ENCODE peak calls at places on chromosomes 4 and X, in five cellular contexts. One of them, this sample, is unnamed.

GRCh38 chr4:61994036-61994435 is 793.9 kb downstream of the ADGRL3 start:
- DNase-seq in esophagus squamous epithelium: no peak
- DNase-seq in stomach: no peak
- DNase-seq in HepG2: no peak
- DNase-seq in mammary epithelial cell: peak; percentile 5
- DNase-seq in this sample: no peak

GRCh38 chrX:74779175-74779574 is 146.1 kb downstream of the NEXMIF start:
- DNase-seq in esophagus squamous epithelium: no peak
- DNase-seq in stomach: no peak
- DNase-seq in HepG2: no peak
- DNase-seq in mammary epithelial cell: peak; percentile 0
- DNase-seq in this sample: no peak

GRCh38 chr4:73874386-73874785 is 5.2 kb downstream of the CXCL1 start:
- DNase-seq in esophagus squamous epithelium: no peak
- DNase-seq in stomach: no peak
- DNase-seq in HepG2: no peak
- DNase-seq in mammary epithelial cell: no peak
- DNase-seq in this sample: no peak

GRCh38 chrX:41302293-41302868 is 31.6 kb upstream of the DDX3X start:
- DNase-seq in esophagus squamous epithelium: no peak
- DNase-seq in stomach: no peak
- DNase-seq in HepG2: no peak
- DNase-seq in mammary epithelial cell: peak; percentile 49
- DNase-seq in this sample: no peak

GRCh38 chr4:159434496-159435241 is 331.8 kb downstream of the RAPGEF2 start:
- DNase-seq in esophagus squamous epithelium: no peak
- DNase-seq in stomach: no peak
- DNase-seq in HepG2: no peak
- DNase-seq in mammary epithelial cell: peak; percentile 78
- DNase-seq in this sample: no peak

GRCh38 chrX:13658602-13659001 is 5.7 kb downstream of the TCEANC start:
- DNase-seq in esophagus squamous epithelium: no peak
- DNase-seq in stomach: no peak
- DNase-seq in HepG2: peak; percentile 34
- DNase-seq in mammary epithelial cell: peak; percentile 51
- DNase-seq in this sample: no peak

GRCh38 chr4:155777971-155778710 is 19.3 kb downstream of the GUCY1B1 start:
- DNase-seq in esophagus squamous epithelium: no peak
- DNase-seq in stomach: no peak
- DNase-seq in HepG2: no peak
- DNase-seq in mammary epithelial cell: no peak
- DNase-seq in this sample: peak; percentile 33

GRCh38 chr4:173264960-173265281 is 69.2 kb downstream of the HMGB2 start:
- DNase-seq in esophagus squamous epithelium: no peak
- DNase-seq in stomach: no peak
- DNase-seq in HepG2: no peak
- DNase-seq in mammary epithelial cell: no peak
- DNase-seq in this sample: no peak

GRCh38 chrX:34629572-34629971 is 27.5 kb downstream of the TMEM47 start:
- DNase-seq in esophagus squamous epithelium: no peak
- DNase-seq in stomach: no peak
- DNase-seq in HepG2: no peak
- DNase-seq in mammary epithelial cell: no peak
- DNase-seq in this sample: no peak

GRCh38 chrX:38985375-38985774 is 184.1 kb downstream of the MID1IP1 start:
- DNase-seq in esophagus squamous epithelium: no peak
- DNase-seq in stomach: no peak
- DNase-seq in HepG2: no peak
- DNase-seq in mammary epithelial cell: no peak
- DNase-seq in this sample: no peak

GRCh38 chr4:8133897-8134542 is 24.6 kb downstream of the ABLIM2 start:
- DNase-seq in esophagus squamous epithelium: no peak
- DNase-seq in stomach: no peak
- DNase-seq in HepG2: no peak
- DNase-seq in mammary epithelial cell: no peak
- DNase-seq in this sample: no peak

GRCh38 chrX:107628662-107629532 is 587 bp downstream of the PRPS1 start:
- DNase-seq in esophagus squamous epithelium: no peak
- DNase-seq in stomach: no peak
- DNase-seq in HepG2: peak; percentile 25
- DNase-seq in mammary epithelial cell: peak; percentile 37
- DNase-seq in this sample: peak; percentile 16

GRCh38 chr4:140426610-140427103 is 791 bp downstream of the CLGN start:
- DNase-seq in esophagus squamous epithelium: no peak
- DNase-seq in stomach: no peak
- DNase-seq in HepG2: peak; percentile 3
- DNase-seq in mammary epithelial cell: no peak
- DNase-seq in this sample: no peak

GRCh38 chr4:107125496-107125895 is 89.4 kb upstream of the DKK2 start:
- DNase-seq in esophagus squamous epithelium: no peak
- DNase-seq in stomach: no peak
- DNase-seq in HepG2: no peak
- DNase-seq in mammary epithelial cell: no peak
- DNase-seq in this sample: no peak

GRCh38 chr4:164771088-164771487 is 17.2 kb downstream of the SMIM31 start:
- DNase-seq in esophagus squamous epithelium: no peak
- DNase-seq in stomach: no peak
- DNase-seq in HepG2: no peak
- DNase-seq in mammary epithelial cell: no peak
- DNase-seq in this sample: no peak

GRCh38 chrX:46626566-46626965 is 53.0 kb downstream of the CHST7 start:
- DNase-seq in esophagus squamous epithelium: no peak
- DNase-seq in stomach: no peak
- DNase-seq in HepG2: no peak
- DNase-seq in mammary epithelial cell: no peak
- DNase-seq in this sample: peak; percentile 39

GRCh38 chrX:12567857-12568256 is 223.4 kb upstream of the PRPS2 start:
- DNase-seq in esophagus squamous epithelium: no peak
- DNase-seq in stomach: no peak
- DNase-seq in HepG2: no peak
- DNase-seq in mammary epithelial cell: no peak
- DNase-seq in this sample: no peak

GRCh38 chr4:23890369-23891063 is 669 bp upstream of the PPARGC1A start:
- DNase-seq in esophagus squamous epithelium: no peak
- DNase-seq in stomach: no peak
- DNase-seq in HepG2: no peak
- DNase-seq in mammary epithelial cell: no peak
- DNase-seq in this sample: no peak

GRCh38 chr4:84403656-84404055 is 95.4 kb downstream of the NKX6-1 start:
- DNase-seq in esophagus squamous epithelium: no peak
- DNase-seq in stomach: no peak
- DNase-seq in HepG2: no peak
- DNase-seq in mammary epithelial cell: peak; percentile 5
- DNase-seq in this sample: no peak

GRCh38 chr4:151000747-151001429 is 14.2 kb downstream of the LRBA start:
- DNase-seq in esophagus squamous epithelium: no peak
- DNase-seq in stomach: no peak
- DNase-seq in HepG2: no peak
- DNase-seq in mammary epithelial cell: no peak
- DNase-seq in this sample: no peak

GRCh38 chrX:29470029-29470428 is 745.3 kb upstream of the MAGEB2 start:
- DNase-seq in esophagus squamous epithelium: no peak
- DNase-seq in stomach: no peak
- DNase-seq in HepG2: no peak
- DNase-seq in mammary epithelial cell: peak; percentile 35
- DNase-seq in this sample: no peak

GRCh38 chr4:173242466-173243250 is 74.0 kb downstream of the GALNT7 start:
- DNase-seq in esophagus squamous epithelium: no peak
- DNase-seq in stomach: no peak
- DNase-seq in HepG2: no peak
- DNase-seq in mammary epithelial cell: peak; percentile 19
- DNase-seq in this sample: no peak

GRCh38 chrX:132918523-132918922 is 39.9 kb downstream of the HS6ST2 start:
- DNase-seq in esophagus squamous epithelium: no peak
- DNase-seq in stomach: no peak
- DNase-seq in HepG2: no peak
- DNase-seq in mammary epithelial cell: no peak
- DNase-seq in this sample: no peak

GRCh38 chr4:161256172-161256571 is 907.6 kb downstream of the FSTL5 start:
- DNase-seq in esophagus squamous epithelium: no peak
- DNase-seq in stomach: no peak
- DNase-seq in HepG2: no peak
- DNase-seq in mammary epithelial cell: no peak
- DNase-seq in this sample: no peak

DNA sequence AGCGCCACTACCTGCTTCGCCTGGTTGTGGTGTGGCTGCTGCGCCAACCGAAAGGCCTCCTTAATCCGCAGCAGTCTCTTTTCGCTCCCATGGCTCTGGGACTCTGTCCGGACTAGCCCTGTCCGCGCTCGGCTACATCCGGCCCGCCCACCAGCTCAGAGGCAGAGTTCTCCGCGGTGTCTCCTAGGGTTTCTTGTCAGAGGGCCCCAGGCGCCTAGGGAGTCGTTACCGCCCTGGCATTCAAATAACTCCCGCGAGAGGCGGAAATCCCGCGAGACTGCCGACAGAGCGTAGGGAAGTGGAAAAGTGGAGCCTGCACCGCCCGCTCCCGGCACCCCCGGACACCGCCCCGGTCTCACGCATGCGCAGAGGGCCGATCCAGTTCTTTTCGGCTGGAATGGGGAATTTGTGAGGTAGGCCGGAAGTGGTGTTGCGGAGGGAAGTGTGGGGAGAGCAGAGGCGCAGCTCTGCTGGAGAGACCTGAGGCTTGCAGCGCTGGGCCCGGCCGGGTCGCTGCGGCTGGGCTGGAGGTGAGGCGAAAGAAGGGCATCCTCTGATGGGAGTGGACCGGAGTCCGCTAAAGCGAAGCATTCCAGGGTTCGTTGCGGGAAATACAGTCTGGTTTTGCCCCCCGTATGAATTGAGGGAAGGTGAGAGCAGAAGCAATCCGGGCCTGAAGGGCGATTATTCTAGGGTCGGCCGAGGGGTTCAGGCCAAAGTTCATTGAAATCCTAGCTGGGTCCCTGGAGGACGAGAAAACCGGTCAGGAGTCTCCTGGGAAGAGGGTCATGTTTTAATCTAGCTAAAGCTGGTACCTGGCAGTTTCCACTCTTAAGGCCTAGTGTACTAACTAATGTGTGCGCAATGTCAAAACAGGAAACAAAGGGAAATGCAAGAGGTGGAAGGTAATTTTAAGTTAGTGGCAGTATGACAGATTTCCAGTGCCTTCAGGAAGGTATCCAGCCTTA is at the start of gene FAM200B:
- DNase-seq in esophagus squamous epithelium: peak; percentile 77
- DNase-seq in stomach: peak; percentile 100
- DNase-seq in HepG2: peak; percentile 97
- DNase-seq in mammary epithelial cell: peak; percentile 100
- DNase-seq in this sample: peak; percentile 99
- TF ChIP-seq CTCF in esophagus squamous epithelium: peak; percentile 16
- TF ChIP-seq CTCF in stomach: no peak
- TF ChIP-seq CTCF in HepG2: peak; percentile 7
- TF ChIP-seq CTCF in mammary epithelial cell: peak; percentile 26
- TF ChIP-seq CTCF in this sample: peak; percentile 43

DNA sequence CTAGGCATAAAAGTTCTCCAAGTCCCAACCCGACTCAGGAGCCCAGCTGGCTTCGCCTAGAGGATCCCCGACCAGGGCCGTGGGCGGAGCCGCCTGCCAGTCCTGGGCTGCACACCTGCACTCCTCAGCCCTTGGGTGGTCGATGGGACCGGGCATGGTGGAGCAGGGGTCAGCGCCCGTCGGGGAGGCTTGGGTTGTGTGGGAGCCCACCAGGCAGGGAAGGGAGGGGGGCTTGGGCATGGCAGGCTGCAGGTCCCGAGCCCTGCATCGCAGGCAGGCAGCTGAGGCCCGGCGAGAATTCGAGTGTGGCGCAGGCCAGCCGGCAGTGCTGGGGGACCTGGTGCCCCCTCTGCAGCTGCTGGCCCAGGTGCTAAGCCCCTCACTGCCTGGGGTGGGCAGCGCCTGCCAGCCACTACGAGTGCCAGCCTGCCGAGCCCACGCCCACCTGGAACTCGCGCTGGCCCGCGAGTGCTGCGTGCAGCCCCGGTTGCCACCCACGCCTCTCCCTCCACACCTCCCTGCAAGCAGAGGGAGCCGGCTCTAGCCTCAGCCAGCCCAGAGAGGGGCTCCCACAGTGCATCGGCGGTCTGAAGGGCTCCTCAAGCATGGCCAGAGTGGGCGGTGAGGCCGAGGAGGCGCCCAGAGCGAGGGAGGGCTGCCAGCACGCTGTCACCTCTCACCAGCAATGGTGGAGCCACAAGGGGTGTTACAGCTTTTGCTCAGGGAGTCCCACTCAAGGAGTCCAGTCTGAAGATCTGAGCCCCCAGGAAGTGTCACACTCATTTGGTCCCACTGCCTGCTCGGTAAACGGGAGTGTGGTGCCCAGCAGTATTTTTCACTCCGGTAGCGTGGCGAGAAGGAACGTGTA is 38.9 kb downstream of the SPRY1 start:
- DNase-seq in esophagus squamous epithelium: no peak
- DNase-seq in stomach: no peak
- DNase-seq in HepG2: no peak
- DNase-seq in mammary epithelial cell: no peak
- DNase-seq in this sample: no peak
- H3K27me3 ChIP-seq in esophagus squamous epithelium: no peaks in the 10 kb centered on the region
- H3K27me3 ChIP-seq in stomach: no peaks in the 10 kb centered on the region
- H3K27me3 ChIP-seq in HepG2: no peaks in the 10 kb centered on the region
- H3K27me3 ChIP-seq in mammary epithelial cell: no peaks in the 10 kb centered on the region
- H3K27me3 ChIP-seq in this sample: no peaks in the 10 kb centered on the region

GRCh38 chr4:78603384-78603783 is 51.8 kb downstream of the ANXA3 start:
- DNase-seq in esophagus squamous epithelium: no peak
- DNase-seq in stomach: no peak
- DNase-seq in HepG2: no peak
- DNase-seq in mammary epithelial cell: no peak
- DNase-seq in this sample: no peak

GRCh38 chr4:78606035-78606434 is 54.5 kb downstream of the ANXA3 start:
- DNase-seq in esophagus squamous epithelium: no peak
- DNase-seq in stomach: no peak
- DNase-seq in HepG2: no peak
- DNase-seq in mammary epithelial cell: no peak
- DNase-seq in this sample: no peak

GRCh38 chr4:78606530-78607095 is 55.0 kb downstream of the ANXA3 start:
- DNase-seq in esophagus squamous epithelium: no peak
- DNase-seq in stomach: no peak
- DNase-seq in HepG2: no peak
- DNase-seq in mammary epithelial cell: no peak
- DNase-seq in this sample: no peak

GRCh38 chr4:78602334-78602733 is 50.8 kb downstream of the ANXA3 start:
- DNase-seq in esophagus squamous epithelium: no peak
- DNase-seq in stomach: no peak
- DNase-seq in HepG2: no peak
- DNase-seq in mammary epithelial cell: no peak
- DNase-seq in this sample: no peak

DNA sequence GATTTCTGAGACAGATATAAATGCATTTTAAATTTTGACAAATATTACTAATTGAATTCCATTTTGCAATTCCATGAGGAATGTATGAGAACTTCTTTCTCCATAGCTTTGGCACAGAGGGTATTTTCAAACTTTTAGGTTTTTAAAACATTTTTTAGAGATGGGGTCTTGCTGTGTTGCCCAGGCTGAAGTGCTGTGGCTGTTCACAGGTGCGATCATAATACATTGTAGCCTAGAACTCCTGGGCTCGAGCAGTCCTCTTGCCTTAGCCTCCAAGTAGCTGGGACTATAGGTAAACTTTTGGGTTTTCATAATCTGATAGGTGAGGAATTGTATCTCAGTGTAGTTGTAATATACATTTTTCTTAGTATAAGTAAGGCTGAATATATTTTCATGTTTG is 53.4 kb downstream of the ANXA3 start:
- DNase-seq in esophagus squamous epithelium: no peak
- DNase-seq in stomach: no peak
- DNase-seq in HepG2: no peak
- DNase-seq in mammary epithelial cell: no peak
- DNase-seq in this sample: no peak
- H3K36me3 ChIP-seq in esophagus squamous epithelium: peaks cover 21% of the 10 kb centered on the region
- H3K36me3 ChIP-seq in stomach: peaks cover 11% of the 10 kb centered on the region
- H3K36me3 ChIP-seq in HepG2: no peaks in the 10 kb centered on the region
- H3K36me3 ChIP-seq in mammary epithelial cell: peaks cover 60% of the 10 kb centered on the region
- H3K36me3 ChIP-seq in this sample: no peaks in the 10 kb centered on the region

GRCh38 chr4:26321326-26322276 is 787 bp downstream of the RBPJ start:
- DNase-seq in esophagus squamous epithelium: no peak
- DNase-seq in stomach: no peak
- DNase-seq in HepG2: peak; percentile 5
- DNase-seq in mammary epithelial cell: peak; percentile 20
- DNase-seq in this sample: peak; percentile 30
- TF ChIP-seq CTCF in esophagus squamous epithelium: no peak
- TF ChIP-seq CTCF in stomach: no peak
- TF ChIP-seq CTCF in HepG2: no peak
- TF ChIP-seq CTCF in mammary epithelial cell: peak; percentile 7
- TF ChIP-seq CTCF in this sample: no peak

This sample was measured in body of pancreas.